ENCODE peak calls at places on chromosomes 13 and 19, in eight cellular contexts. U is cardiac fibroblast, X is testis, A is cardiac muscle cell, M is right cardiac atrium, D is tibial artery, N is H7, F is HL-60. V is an unnamed sample.

GRCh38 chr13:73065665-73066350 is 7.0 kb downstream of the KLF5 start:
- DNase-seq in D (no peak), M (no peak), X (no peak), N (no peak), U (no peak), A (no peak), F (no peak), V (no peak)

GRCh38 chr19:41753936-41754529 is 1.3 kb upstream of the CEACAM6 start:
- DNase-seq in M (peak), F (peak), U (peak), D (peak), A (peak), X (peak), N (peak), V (peak)

GRCh38 chr19:17454579-17454978 is 6.1 kb upstream of the TMEM221 start:
- DNase-seq in U (no peak), X (no peak), F (no peak), M (no peak), A (no peak), N (peak), D (no peak), V (no peak)

GRCh38 chr19:18802354-18802753 is 11.2 kb upstream of the COMP start:
- DNase-seq in N (peak), A (no peak), D (no peak), X (peak), M (no peak), U (no peak), F (no peak), V (no peak)

GRCh38 chr13:111972261-111972780 is 94.6 kb upstream of the SOX1 start:
- DNase-seq in N (peak), M (no peak), A (no peak), D (no peak), X (no peak), F (no peak), U (no peak), V (no peak)

GRCh38 chr19:29694669-29695627 is 20.1 kb downstream of the C19orf12 start:
- DNase-seq in M (peak), A (peak), U (peak), D (peak), N (peak), F (peak), X (peak), V (peak)

GRCh38 chr13:92590503-92590908 is 636.1 kb upstream of the GPC6 start:
- DNase-seq in D (no peak), F (no peak), N (no peak), M (no peak), X (no peak), U (no peak), A (peak), V (no peak)

GRCh38 chr19:16867211-16867610 is 21.6 kb upstream of the F2RL3 start:
- DNase-seq in U (peak), N (no peak), X (peak), F (no peak), A (no peak), M (peak), D (no peak), V (peak)

GRCh38 chr19:29831041-29831548 is 19.3 kb downstream of the CCNE1 start:
- DNase-seq in N (no peak), U (peak), F (no peak), A (no peak), X (no peak), D (no peak), M (no peak), V (no peak)

GRCh38 chr19:29479941-29480340 is 45.9 kb upstream of the VSTM2B start:
- DNase-seq in M (no peak), X (no peak), A (no peak), F (no peak), D (no peak), U (no peak), N (no peak), V (no peak)

GRCh38 chr13:111382877-111383276 is 62.4 kb downstream of the TEX29 start:
- DNase-seq in M (no peak), F (no peak), U (no peak), N (no peak), A (no peak), X (no peak), D (no peak), V (no peak)

GRCh38 chr19:42287826-42288107 is 14.2 kb upstream of the PRR19 start:
- DNase-seq in F (no peak), U (no peak), D (no peak), X (no peak), N (no peak), M (no peak), A (no peak), V (no peak)

GRCh38 chr13:39036212-39036611 is 1.7 kb downstream of the PROSER1 start:
- DNase-seq in A (peak), X (no peak), M (no peak), D (no peak), N (no peak), F (peak), U (peak), V (no peak)

GRCh38 chr19:49773663-49774305 is 7.0 kb downstream of the AP2A1 start:
- DNase-seq in D (no peak), F (no peak), A (no peak), U (no peak), M (no peak), N (no peak), X (no peak), V (no peak)

GRCh38 chr13:75685239-75685697 is 49.1 kb downstream of the LMO7 start:
- DNase-seq in U (peak), M (no peak), F (no peak), A (peak), D (no peak), N (no peak), X (no peak), V (no peak)

GRCh38 chr19:43540381-43540780 is 7.4 kb downstream of the ZNF575 start:
- DNase-seq in M (no peak), N (no peak), U (no peak), F (no peak), X (no peak), A (no peak), D (no peak), V (no peak)

DNA sequence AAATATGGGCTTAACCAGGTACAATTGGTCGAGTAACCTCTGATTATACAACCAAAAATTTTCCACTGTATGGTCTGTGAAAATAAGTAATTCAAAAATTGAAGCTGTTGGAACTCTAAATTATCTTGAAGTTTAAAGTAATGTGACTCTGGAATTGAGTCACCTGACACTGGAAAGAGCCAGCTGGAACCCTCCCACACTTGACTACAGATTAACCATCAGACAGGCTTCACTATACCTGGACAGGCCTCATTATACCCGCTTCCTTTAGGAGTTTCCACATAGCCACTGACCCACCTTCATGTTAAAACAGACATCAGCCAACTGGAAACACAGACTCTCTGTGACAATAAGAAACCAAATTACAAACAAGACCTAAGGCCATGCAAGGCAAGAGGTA is 1.3 kb downstream of the ZNF433 start:
- DNase-seq in A (no peak), F (no peak), X (no peak), M (no peak), N (no peak), U (no peak), D (no peak), V (no peak)
- H3K4me3 ChIP-seq in A (peak), F (no peak), X (no peak), M (peak), N (no peak), U (peak), D (peak), V (no peak)

DNA sequence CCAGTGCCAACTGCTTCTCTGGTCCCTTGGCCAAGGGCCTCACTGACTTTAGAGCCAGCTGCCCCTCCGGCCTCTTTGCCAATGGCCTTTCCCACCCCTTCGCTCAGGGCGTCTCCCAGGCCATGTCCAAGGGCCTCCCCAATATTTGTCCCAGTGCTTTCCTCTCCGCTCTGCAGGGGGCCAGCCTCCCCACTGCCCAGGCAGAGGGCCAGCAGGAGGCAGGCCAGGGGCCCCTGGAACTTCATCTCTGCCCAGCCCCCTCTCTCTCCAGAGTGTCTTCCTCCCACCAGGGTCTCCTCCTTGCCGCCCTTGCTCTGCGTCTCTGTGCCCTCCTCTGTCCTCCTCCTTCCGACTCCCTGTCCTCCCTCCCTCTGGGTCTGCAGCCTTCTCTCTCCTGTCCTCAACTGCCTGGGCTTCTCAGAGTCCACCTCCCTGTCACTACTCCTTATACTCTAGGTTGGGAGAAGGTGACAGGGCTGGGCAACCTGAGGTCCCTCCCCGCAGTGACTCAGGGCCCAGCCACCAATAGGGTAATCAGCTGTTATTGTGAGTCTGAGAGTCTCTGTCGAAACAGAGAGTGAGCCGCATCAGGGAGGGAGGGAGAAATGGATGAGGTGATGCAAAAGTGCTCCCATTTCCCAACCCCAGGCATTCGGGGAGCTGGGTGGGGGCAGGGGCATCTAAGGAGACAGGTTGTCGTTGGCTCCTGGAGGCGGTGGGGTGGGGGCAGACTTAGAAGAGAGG is at the start of gene DMKN:
- DNase-seq in F (no peak), X (no peak), M (no peak), A (peak), D (no peak), U (peak), N (peak), V (no peak)
- H3K4me3 ChIP-seq in F (no peak), X (no peak), M (no peak), A (no peak), D (no peak), U (no peak), N (peak), V (no peak)

GRCh38 chr13:20141238-20142018 is 19.4 kb downstream of the GJA3 start:
- DNase-seq in F (no peak), X (no peak), D (no peak), A (no peak), U (no peak), M (no peak), N (peak), V (no peak)
- H3K4me3 ChIP-seq in F (no peak), X (peak), D (no peak), A (no peak), U (no peak), M (no peak), N (no peak), V (no peak)

GRCh38 chr19:31354316-31354715 is 5.1 kb upstream of the TSHZ3 start:
- DNase-seq in F (no peak), A (no peak), N (peak), D (no peak), U (no peak), X (no peak), M (no peak), V (no peak)
- H3K4me3 ChIP-seq in F (no peak), A (no peak), N (peak), D (no peak), U (no peak), X (no peak), M (no peak), V (no peak)

GRCh38 chr13:23450340-23451046 is 17.0 kb upstream of the SACS start:
- DNase-seq in D (no peak), X (no peak), U (no peak), N (no peak), A (no peak), F (no peak), M (no peak), V (no peak)

GRCh38 chr13:23443878-23444277 is 10.4 kb upstream of the SACS start:
- DNase-seq in M (no peak), A (no peak), N (no peak), D (no peak), X (no peak), U (no peak), F (no peak), V (no peak)

GRCh38 chr13:23445794-23446193 is 12.3 kb upstream of the SACS start:
- DNase-seq in N (no peak), U (no peak), X (no peak), M (no peak), A (no peak), F (no peak), D (no peak), V (no peak)

GRCh38 chr13:23449386-23450162 is 16.1 kb upstream of the SACS start:
- DNase-seq in U (peak), F (no peak), M (no peak), N (peak), X (no peak), D (no peak), A (no peak), V (no peak)

DNA sequence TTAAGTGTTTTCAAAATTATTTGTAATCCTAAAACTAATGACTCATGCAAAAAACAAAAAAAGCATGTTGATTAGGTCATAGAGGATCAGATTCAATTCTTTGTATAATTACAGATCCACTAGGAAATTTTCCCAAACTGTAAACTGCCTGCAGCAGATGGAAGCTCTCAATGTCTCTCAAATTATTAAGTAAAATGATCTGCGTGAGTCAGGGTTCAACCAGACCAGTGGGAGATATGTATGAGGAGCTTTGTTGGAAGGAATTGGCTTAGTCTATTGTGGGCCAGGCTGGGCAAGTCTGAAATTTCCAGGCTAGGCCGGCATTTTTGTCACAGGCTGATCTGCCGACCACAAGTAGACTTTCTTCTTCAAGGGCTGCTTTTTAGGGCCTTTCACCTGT is 14.4 kb upstream of the SACS start:
- DNase-seq in A (peak), U (peak), M (peak), X (no peak), D (no peak), F (no peak), N (no peak), V (no peak)
- H3K4me3 ChIP-seq in A (no peak), U (no peak), M (no peak), X (no peak), D (no peak), F (no peak), N (no peak), V (no peak)

DNA sequence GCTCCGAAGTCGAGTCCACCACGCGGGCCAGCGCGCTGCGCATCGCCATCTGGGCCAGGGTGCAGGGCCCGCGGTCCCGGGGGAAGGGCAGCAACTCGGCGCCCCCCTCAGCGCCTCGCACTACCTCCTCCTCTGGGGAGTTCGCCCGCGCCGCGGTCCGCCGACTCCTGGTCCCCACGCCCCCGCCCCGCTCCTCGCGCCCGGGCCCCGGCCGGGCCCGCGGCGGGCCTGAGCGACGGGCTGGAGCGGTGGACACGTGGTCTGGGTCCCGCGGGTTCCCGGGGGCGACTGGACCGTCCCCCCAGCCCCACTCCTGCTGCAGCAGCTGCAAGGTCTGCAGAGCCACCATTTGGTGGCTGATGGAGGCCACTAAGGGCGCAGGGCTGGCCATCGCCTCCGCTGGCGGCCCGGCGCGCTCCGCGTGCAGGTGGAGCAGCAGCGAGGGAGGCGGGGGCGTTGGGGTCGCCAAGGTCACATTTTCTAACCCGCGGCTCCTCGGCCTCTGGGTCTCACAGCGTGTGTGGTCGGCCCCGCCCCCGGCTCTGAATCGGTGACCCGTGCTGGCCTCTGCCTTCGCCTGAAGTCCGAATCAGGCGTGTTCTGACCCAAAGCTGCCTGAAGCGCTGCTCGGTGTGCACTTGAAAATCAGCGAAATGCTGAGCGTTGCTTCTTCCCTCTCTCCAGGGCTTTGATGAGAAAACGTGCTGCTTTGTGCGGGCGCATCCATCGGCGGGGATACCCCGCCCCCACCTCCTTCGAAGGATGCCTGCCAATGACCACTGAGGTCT is at the start of gene DLEU7:
- DNase-seq in N (peak), U (no peak), M (no peak), A (no peak), F (no peak), X (peak), D (no peak), V (no peak)
- H3K4me3 ChIP-seq in N (peak), U (peak), M (peak), A (peak), F (no peak), X (peak), D (peak), V (no peak)

GRCh38 chr13:46598820-46599180 is 45.8 kb downstream of the LRCH1 start:
- DNase-seq in D (no peak), U (no peak), F (no peak), M (no peak), A (no peak), N (no peak), X (no peak), V (no peak)
- H3K4me3 ChIP-seq in D (no peak), U (no peak), F (no peak), M (no peak), A (no peak), N (no peak), X (no peak), V (no peak)

GRCh38 chr19:10356431-10356830 is 17.0 kb upstream of the ICAM3 start:
- DNase-seq in F (no peak), N (no peak), A (no peak), M (no peak), U (no peak), X (no peak), D (no peak), V (no peak)

GRCh38 chr19:10353793-10354391 is 14.5 kb upstream of the ICAM3 start:
- DNase-seq in U (peak), X (peak), A (peak), M (peak), D (no peak), N (peak), F (no peak), V (peak)

DNA sequence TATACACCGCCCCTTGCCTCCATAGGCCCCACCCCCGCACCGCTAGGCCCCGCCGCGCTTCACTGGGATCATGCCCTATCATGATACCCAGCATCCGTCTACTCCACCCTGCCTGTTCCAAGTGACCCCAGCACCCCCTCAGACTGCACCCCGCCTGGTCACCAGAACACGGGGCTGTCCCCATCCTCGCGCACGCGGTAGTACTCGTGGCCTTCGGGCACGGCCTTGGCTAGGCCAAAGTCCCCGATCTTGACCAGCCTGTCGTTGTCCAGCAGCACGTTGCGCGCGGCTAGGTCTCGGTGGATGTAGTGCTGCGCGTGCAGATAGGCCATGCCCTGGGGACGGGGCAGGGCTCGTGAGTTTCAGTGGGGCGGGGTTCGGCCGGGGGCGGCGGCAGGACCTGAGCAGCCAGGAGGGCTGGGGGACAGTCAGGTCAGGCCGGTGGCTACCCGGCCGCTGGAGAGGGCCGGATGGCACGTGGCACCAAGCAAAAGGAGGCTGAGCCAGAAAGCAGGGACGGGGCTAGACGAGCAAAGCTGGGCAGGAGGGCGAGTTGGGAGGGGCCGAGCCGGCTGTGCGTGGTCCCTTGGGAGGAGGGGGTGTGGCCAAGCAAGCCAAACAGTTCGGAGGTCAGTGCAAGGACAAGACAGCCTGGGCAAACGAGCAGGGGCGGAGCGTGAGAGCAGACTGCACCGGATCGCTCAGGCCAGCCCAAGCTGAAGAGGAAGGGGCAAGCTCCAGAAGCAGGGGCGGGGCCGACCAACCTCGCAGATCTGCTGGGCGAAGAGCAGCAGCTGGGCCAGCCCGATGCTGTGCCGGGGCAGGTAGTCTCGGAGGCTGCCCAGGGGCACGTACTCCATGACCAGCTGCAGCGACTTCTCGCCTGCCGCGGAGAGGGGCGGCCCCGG is 13.6 kb upstream of the ICAM3 start:
- DNase-seq in X (peak), F (no peak), U (peak), M (peak), D (no peak), A (peak), N (peak), V (peak)
- H3K4me3 ChIP-seq in X (peak), F (no peak), U (no peak), M (no peak), D (no peak), A (peak), N (peak), V (no peak)

GRCh38 chr13:21735621-21736401 is 64.9 kb downstream of the FGF9 start:
- DNase-seq in D (no peak), F (no peak), N (no peak), A (no peak), X (peak), M (no peak), U (no peak), V (peak)
- H3K4me3 ChIP-seq in D (peak), F (no peak), N (no peak), A (no peak), X (no peak), M (peak), U (no peak), V (no peak)

V was measured in adrenal gland.